ENCODE peak calls at places on chromosomes 13 and 19, in four cellular contexts. K, Q, Y and E are unnamed samples.

GRCh38 chr13:110661256-110661655 is 44.7 kb downstream of the CARS2 start:
- DNase-seq in K (no peak), Q (no peak), Y (no peak), E (peak)

GRCh38 chr13:44903596-44903995 is 85.7 kb downstream of the NUFIP1 start:
- DNase-seq in Y (peak), Q (peak), K (peak), E (peak)

GRCh38 chr13:112012004-112012704 is 54.8 kb upstream of the SOX1 start:
- DNase-seq in Y (no peak), Q (peak), K (no peak), E (no peak)

GRCh38 chr19:51570962-51571575 is at the start of gene ZNF175:
- DNase-seq in Q (peak), K (peak), Y (peak), E (peak)

GRCh38 chr13:35767256-35767981 is 290.9 kb upstream of the MAB21L1 start:
- DNase-seq in Q (no peak), K (no peak), Y (no peak), E (no peak)

GRCh38 chr19:4390017-4390861 is 10.1 kb downstream of the SH3GL1 start:
- DNase-seq in Q (peak), K (peak), Y (peak), E (peak)

GRCh38 chr13:112240076-112240475 is 136.1 kb upstream of the SPACA7 start:
- DNase-seq in Y (no peak), K (no peak), Q (no peak), E (no peak)

GRCh38 chr13:23447927-23448326 is 14.4 kb upstream of the SACS start:
- DNase-seq in Y (peak), Q (no peak), K (peak), E (peak)

GRCh38 chr13:74145249-74145970 is 11.2 kb upstream of the KLF12 start:
- DNase-seq in Q (no peak), Y (peak), K (peak), E (peak)

GRCh38 chr19:40604647-40605200 is 3.6 kb downstream of the LTBP4 start:
- DNase-seq in K (no peak), Y (no peak), Q (no peak), E (no peak)

GRCh38 chr13:32086366-32086765 is 54.8 kb downstream of the FRY start:
- DNase-seq in Q (no peak), Y (peak), K (peak), E (no peak)

GRCh38 chr19:51084505-51084904 is 1.8 kb upstream of the KLK14 start:
- DNase-seq in K (no peak), Y (no peak), Q (no peak), E (no peak)

GRCh38 chr13:23445794-23446193 is 12.3 kb upstream of the SACS start:
- DNase-seq in Q (no peak), Y (no peak), K (no peak), E (no peak)

GRCh38 chr13:51848674-51849073 is 3.7 kb upstream of the TMEM272 start:
- DNase-seq in Y (peak), Q (no peak), K (peak), E (peak)

GRCh38 chr13:42660367-42660965 is 86.5 kb downstream of the TNFSF11 start:
- DNase-seq in Y (peak), K (peak), Q (no peak), E (peak)

GRCh38 chr19:15550847-15551182 is 42.5 kb downstream of the CYP4F22 start:
- DNase-seq in K (no peak), Q (no peak), Y (peak), E (no peak)
- H3K4me3 ChIP-seq in K (no peak), Q (peak), Y (no peak), E (no peak)

DNA sequence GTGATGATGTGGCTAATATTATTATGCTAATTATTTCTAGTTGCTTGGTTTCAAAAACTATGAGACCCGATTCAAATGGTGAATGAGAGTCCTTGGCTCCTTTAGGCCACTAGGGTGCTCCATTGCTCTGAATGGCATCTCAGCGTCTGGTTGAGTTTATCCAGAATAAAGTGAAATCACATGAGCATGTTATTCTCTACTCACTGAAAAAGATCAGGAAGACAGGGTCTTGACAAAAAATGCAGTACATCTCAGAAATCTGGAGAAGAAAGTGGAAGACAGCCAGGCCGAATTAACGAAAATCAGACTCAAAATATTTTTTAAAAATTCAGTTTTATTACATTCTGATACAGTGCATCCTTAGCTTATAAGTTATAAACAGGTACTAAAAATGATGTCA is 516.2 kb downstream of the MYO16 start:
- DNase-seq in K (peak), Q (no peak), Y (peak), E (peak)
- TF ChIP-seq CTCF in K (peak), Q (peak), Y (peak), E (peak)

GRCh38 chr19:13002970-13003540 is 7.8 kb downstream of the NFIX start:
- DNase-seq in Q (no peak), K (no peak), Y (no peak), E (no peak)

GRCh38 chr19:13001166-13001501 is 5.9 kb downstream of the NFIX start:
- DNase-seq in Y (no peak), Q (no peak), K (no peak), E (no peak)

GRCh38 chr19:13004273-13004672 is 9.0 kb downstream of the NFIX start:
- DNase-seq in K (no peak), Q (no peak), Y (no peak), E (no peak)

GRCh38 chr19:13002389-13002898 is 7.2 kb downstream of the NFIX start:
- DNase-seq in Y (peak), K (no peak), Q (no peak), E (no peak)

DNA sequence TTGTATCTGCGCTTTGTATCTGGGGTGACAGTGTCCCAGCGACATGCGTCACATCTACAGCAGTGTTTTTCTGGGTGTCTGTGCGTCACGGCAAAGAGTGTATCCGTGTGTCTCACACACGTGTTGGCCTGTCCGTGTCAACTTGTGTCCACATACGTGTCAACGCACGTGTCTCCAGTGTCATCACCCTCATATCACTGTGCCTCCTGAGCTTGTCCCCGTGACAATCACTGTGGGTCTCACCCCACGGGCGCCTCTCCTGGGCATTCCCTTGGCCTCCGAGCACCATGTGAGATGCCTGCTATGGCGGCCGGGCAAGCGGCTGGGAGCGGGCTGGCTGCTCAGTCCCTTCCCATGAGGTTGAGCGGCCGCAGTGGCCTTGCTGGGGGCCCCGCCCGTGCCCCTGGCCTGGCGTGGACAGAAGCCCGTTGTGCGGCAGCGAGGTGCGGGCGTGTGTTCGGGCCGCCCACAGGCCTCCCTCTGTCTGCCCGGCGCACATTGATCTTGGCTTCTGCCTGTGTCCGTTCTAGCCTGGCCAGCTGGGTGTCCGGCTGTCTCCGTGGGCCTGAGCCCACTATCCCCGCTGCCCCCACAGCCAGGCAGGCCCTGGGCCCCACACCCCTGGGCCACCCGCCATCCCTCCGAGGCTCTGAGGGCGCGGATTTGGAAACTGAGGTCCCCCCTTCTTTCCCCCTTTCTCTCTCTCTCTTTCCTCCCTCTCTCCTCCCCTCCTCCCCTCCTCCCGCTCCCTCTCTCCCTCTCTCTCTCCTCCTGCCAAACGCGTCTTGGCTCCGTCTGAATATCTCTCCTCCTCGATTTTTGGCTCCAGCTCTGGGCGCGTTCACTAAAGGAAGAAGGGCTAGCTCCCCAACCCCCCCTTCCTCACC is 6.5 kb downstream of the NFIX start:
- DNase-seq in Y (peak), K (peak), Q (no peak), E (no peak)
- H3K4me3 ChIP-seq in Y (peak), K (peak), Q (peak), E (no peak)

GRCh38 chr19:9967326-9967725 is 31.0 kb upstream of the OLFM2 start:
- DNase-seq in Q (no peak), K (no peak), Y (peak), E (peak)
- TF ChIP-seq CTCF in Q (no peak), K (no peak), Y (no peak), E (no peak)

DNA sequence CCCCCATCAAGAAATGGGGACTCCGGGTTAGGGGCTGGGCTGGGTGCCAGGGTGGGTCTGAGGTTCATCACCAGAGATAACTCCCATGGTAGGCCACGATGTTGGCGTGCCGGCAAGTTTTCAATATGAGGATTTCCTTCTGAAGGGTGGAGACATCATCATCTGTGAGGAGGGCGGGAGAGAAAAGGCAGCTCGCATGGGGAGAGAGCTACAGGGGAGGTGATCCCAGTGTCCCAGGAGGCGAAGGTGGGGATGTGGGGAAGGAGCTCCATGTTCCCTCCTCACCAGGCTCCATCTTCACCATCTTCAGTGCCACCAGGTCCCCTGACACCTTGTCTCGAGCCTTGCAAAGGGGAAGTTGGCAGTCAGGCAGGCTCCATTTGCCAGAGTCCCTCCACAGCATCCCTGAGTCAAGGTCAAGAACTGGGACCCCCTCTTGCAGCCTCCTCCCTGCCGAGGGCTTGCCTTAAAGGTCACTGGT is 430 bp downstream of the MAP4K1 start:
- DNase-seq in Y (no peak), K (no peak), Q (no peak), E (no peak)
- H3K4me3 ChIP-seq in Y (no peak), K (no peak), Q (peak), E (no peak)

GRCh38 chr13:27953671-27954405 is 15.3 kb downstream of the CDX2 start:
- DNase-seq in Q (peak), K (peak), Y (peak), E (peak)
- TF ChIP-seq CTCF in Q (peak), K (no peak), Y (peak), E (peak)

GRCh38 chr19:53192771-53193533 is at the start of gene ZNF665:
- DNase-seq in K (peak), Q (peak), Y (peak), E (peak)
- H3K4me3 ChIP-seq in K (peak), Q (peak), Y (peak), E (peak)

GRCh38 chr13:102091231-102091630 is 310.6 kb downstream of the FGF14 start:
- DNase-seq in Y (peak), Q (no peak), K (peak), E (peak)
- TF ChIP-seq CTCF in Y (no peak), Q (no peak), K (no peak), E (peak)

DNA sequence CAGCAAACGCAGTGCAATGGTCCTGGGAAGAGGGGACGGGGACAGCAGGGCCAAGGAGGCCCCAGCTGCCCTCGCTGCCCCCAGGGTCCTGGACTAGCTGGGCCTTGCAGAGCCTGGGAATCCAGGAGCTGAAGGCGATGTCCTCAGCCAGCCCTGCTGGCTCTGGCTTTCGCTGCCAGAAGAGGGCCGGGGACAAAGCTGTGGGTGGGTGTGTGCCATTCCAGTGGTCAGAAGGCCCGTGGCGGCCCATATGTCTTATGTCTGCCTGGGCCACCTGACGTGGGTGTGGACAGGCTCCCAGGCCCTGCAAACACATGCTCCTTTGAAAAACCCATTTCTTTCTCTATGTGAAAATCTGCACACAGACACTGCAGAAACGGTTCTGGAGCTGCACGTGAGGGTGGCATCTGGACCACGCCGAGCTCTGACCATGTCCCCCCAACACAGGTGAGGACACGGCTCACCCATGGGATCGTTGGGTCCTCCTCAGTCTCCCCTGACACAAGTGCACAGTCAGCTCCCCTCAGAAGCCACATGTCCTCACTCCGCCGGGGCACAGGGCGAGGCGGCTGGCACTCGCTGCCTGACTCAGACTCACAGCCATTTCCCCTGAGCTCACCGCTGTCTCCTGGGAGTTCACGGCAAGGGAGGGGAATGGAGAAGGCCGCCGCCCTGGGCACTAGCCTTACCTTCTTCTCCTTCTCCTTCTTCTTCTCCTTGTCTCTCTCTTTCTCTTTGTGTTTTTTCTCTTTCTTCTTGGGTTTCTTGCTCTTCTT is 16.9 kb downstream of the IZUMO4 start:
- DNase-seq in K (peak), Q (no peak), Y (peak), E (peak)
- H3K4me3 ChIP-seq in K (no peak), Q (no peak), Y (no peak), E (no peak)

GRCh38 chr19:41815301-41815700 is 18.9 kb downstream of the CEACAM3 start:
- DNase-seq in K (no peak), Q (no peak), Y (no peak), E (no peak)

GRCh38 chr19:41811036-41811435 is 14.6 kb downstream of the CEACAM3 start:
- DNase-seq in Q (no peak), Y (no peak), K (no peak), E (no peak)

GRCh38 chr19:41816761-41817160 is 20.4 kb downstream of the CEACAM3 start:
- DNase-seq in Q (no peak), Y (no peak), K (no peak), E (no peak)

GRCh38 chr19:41811981-41812380 is 15.6 kb downstream of the CEACAM3 start:
- DNase-seq in Q (no peak), K (no peak), Y (no peak), E (no peak)

GRCh38 chr19:41813911-41814310 is 17.5 kb downstream of the CEACAM3 start:
- DNase-seq in Q (no peak), Y (no peak), K (no peak), E (no peak)
- TF ChIP-seq CTCF in Q (no peak), Y (no peak), K (no peak), E (no peak)